ENCODE peak calls at places on chromosomes 16 and 17, in four cellular contexts. H is ovary, A is glomerular endothelial cell, I is stromal cell of bone marrow. L is an unnamed sample.

GRCh38 chr16:20359997-20360396 is 7.5 kb upstream of the UMOD start:
- DNase-seq in H (no peak), A (no peak), I (no peak), L (no peak)

GRCh38 chr17:31321481-31321880 is at the start of gene EVI2A:
- DNase-seq in H (no peak), A (peak), I (peak), L (no peak)

GRCh38 chr16:85461814-85462404 is 151.2 kb upstream of the GSE1 start:
- DNase-seq in H (peak), A (no peak), I (no peak), L (no peak)

GRCh38 chr16:11857161-11857560 is 5.8 kb upstream of the RSL1D1 start:
- DNase-seq in H (no peak), A (no peak), I (no peak), L (no peak)

GRCh38 chr16:64362193-64362592 is 759.7 kb downstream of the CDH11 start:
- DNase-seq in H (no peak), A (no peak), I (no peak), L (no peak)

GRCh38 chr16:77603656-77604055 is 118.7 kb upstream of the NUDT7 start:
- DNase-seq in H (no peak), A (no peak), I (no peak), L (no peak)

GRCh38 chr17:30256756-30257506 is 21.4 kb upstream of the SLC6A4 start:
- DNase-seq in H (no peak), A (no peak), I (no peak), L (no peak)

GRCh38 chr16:19169081-19169639 is 1.1 kb downstream of the SYT17 start:
- DNase-seq in H (no peak), A (no peak), I (no peak), L (no peak)

GRCh38 chr17:6450926-6451717 is 6.9 kb downstream of the PIMREG start:
- DNase-seq in H (no peak), A (no peak), I (no peak), L (no peak)

GRCh38 chr16:88983771-88984687 is 7.0 kb upstream of the CBFA2T3 start:
- DNase-seq in H (no peak), A (no peak), I (no peak), L (no peak)

GRCh38 chr17:65057520-65058075 is 1.1 kb upstream of the GNA13 start:
- DNase-seq in H (peak), A (no peak), I (no peak), L (no peak)